ENCODE peak calls at places on chromosomes 2 and 18, in five cellular contexts. W is IMR-90, U is neuronal stem cell, F is mesendoderm, A is mesenchymal stem cell. J is an unnamed sample.

GRCh38 chr2:240147911-240148587 is 7.6 kb upstream of the OTOS start:
- DNase-seq in W (no peak), A (no peak), U (no peak), F (no peak), J (no peak)

GRCh38 chr2:203878060-203878459 is 10.5 kb downstream of the CTLA4 start:
- DNase-seq in A (peak), W (no peak), U (no peak), F (no peak), J (no peak)

GRCh38 chr2:144730711-144731110 is 210.8 kb upstream of the ZEB2 start:
- DNase-seq in W (peak), A (no peak), U (no peak), F (no peak), J (no peak)

GRCh38 chr2:241777167-241777685 is 604 bp downstream of the GAL3ST2 start:
- DNase-seq in U (no peak), F (no peak), W (no peak), A (no peak), J (no peak)

GRCh38 chr2:135473567-135473966 is 57.5 kb downstream of the ZRANB3 start:
- DNase-seq in A (peak), W (peak), U (no peak), F (peak), J (no peak)

GRCh38 chr2:33181466-33181865 is 234.7 kb downstream of the LTBP1 start:
- DNase-seq in F (no peak), W (no peak), A (no peak), U (no peak), J (no peak)

GRCh38 chr2:55923091-55923977 is at the start of gene EFEMP1:
- DNase-seq in U (peak), F (peak), A (peak), W (peak), J (peak)

GRCh38 chr2:219314804-219315468 is 5.7 kb upstream of the PTPRN start:
- DNase-seq in U (no peak), W (peak), A (no peak), F (no peak), J (no peak)

GRCh38 chr18:52339891-52340371 is at the start of gene DCC:
- DNase-seq in U (peak), F (peak), W (peak), A (peak), J (peak)

GRCh38 chr2:148552675-148553331 is 91.7 kb upstream of the EPC2 start:
- DNase-seq in F (no peak), W (peak), A (peak), U (no peak), J (no peak)

GRCh38 chr2:218860950-218861381 is 1.4 kb downstream of the WNT6 start:
- DNase-seq in F (peak), U (peak), A (peak), W (peak), J (peak)

GRCh38 chr2:8138923-8139667 is 542.8 kb upstream of the ID2 start:
- DNase-seq in U (no peak), A (peak), W (peak), F (no peak), J (no peak)

GRCh38 chr18:53603281-53603680 is 621.2 kb downstream of the MBD2 start:
- DNase-seq in U (no peak), W (no peak), F (no peak), A (no peak), J (no peak)

GRCh38 chr2:12169721-12170120 is 423.3 kb downstream of the LPIN1 start:
- DNase-seq in A (peak), F (no peak), W (peak), U (no peak), J (no peak)

GRCh38 chr2:152347076-152347475 is 12.1 kb downstream of the FMNL2 start:
- DNase-seq in U (no peak), A (peak), W (peak), F (no peak), J (no peak)

GRCh38 chr18:36294031-36294430 is 3.5 kb upstream of the FHOD3 start:
- DNase-seq in F (no peak), U (no peak), A (no peak), W (peak), J (no peak)

GRCh38 chr2:98465456-98466201 is 21.0 kb downstream of the INPP4A start:
- DNase-seq in U (no peak), F (no peak), A (peak), W (peak), J (no peak)

GRCh38 chr2:231709636-231709980 is 1.3 kb downstream of the PTMA start:
- DNase-seq in U (no peak), A (no peak), F (no peak), W (no peak), J (no peak)

GRCh38 chr2:96264656-96265348 is 995 bp downstream of the TMEM127 start:
- DNase-seq in W (peak), U (no peak), F (peak), A (peak), J (no peak)

GRCh38 chr2:201358684-201359083 is 1.5 kb upstream of the FLACC1 start:
- DNase-seq in F (peak), W (peak), U (no peak), A (peak), J (no peak)

GRCh38 chr2:49914281-49914680 is 760.0 kb upstream of the FSHR start:
- DNase-seq in A (peak), W (no peak), F (peak), U (no peak), J (no peak)

GRCh38 chr2:41194235-41194634 is 742.3 kb upstream of the SLC8A1 start:
- DNase-seq in U (no peak), F (no peak), A (peak), W (peak), J (no peak)

GRCh38 chr2:37919631-37920032 is 5.5 kb upstream of the RMDN2 start:
- DNase-seq in U (no peak), F (no peak), A (peak), W (no peak), J (no peak)

GRCh38 chr2:40372278-40372580 is 79.7 kb downstream of the SLC8A1 start:
- DNase-seq in F (no peak), W (peak), U (no peak), A (peak), J (no peak)

GRCh38 chr2:50957880-50958279 is 74.1 kb downstream of the NRXN1 start:
- DNase-seq in A (peak), U (no peak), W (peak), F (no peak), J (no peak)

GRCh38 chr2:232951891-232952290 is 61.2 kb downstream of the NGEF start:
- DNase-seq in W (no peak), A (no peak), U (no peak), F (peak), J (no peak)

GRCh38 chr18:55244520-55244919 is 285.3 kb upstream of the CCDC68 start:
- DNase-seq in F (no peak), W (peak), U (no peak), A (no peak), J (no peak)

GRCh38 chr2:232974431-232974830 is 38.6 kb downstream of the NGEF start:
- DNase-seq in F (no peak), U (no peak), A (no peak), W (no peak), J (no peak)

GRCh38 chr2:237593036-237593435 is 2.5 kb upstream of the RAB17 start:
- DNase-seq in F (no peak), W (no peak), U (no peak), A (no peak), J (no peak)

GRCh38 chr2:106117347-106117746 is 76.8 kb downstream of the UXS1 start:
- DNase-seq in F (no peak), U (no peak), A (no peak), W (no peak), J (no peak)

GRCh38 chr2:46252891-46253659 is 44.1 kb upstream of the EPAS1 start:
- DNase-seq in A (peak), W (no peak), U (no peak), F (no peak), J (no peak)

GRCh38 chr2:162258169-162258568 is 14.9 kb upstream of the FAP start:
- DNase-seq in W (peak), U (no peak), A (peak), F (no peak), J (no peak)

GRCh38 chr18:33470229-33470628 is 29.7 kb upstream of the CCDC178 start:
- DNase-seq in A (no peak), F (no peak), U (no peak), W (no peak), J (no peak)

GRCh38 chr2:176156301-176156958 is 677 bp upstream of the HOXD3 start:
- DNase-seq in A (no peak), F (no peak), W (no peak), U (no peak), J (no peak)

GRCh38 chr2:148948865-148949264 is 73.8 kb downstream of the KIF5C start:
- DNase-seq in U (no peak), F (no peak), W (no peak), A (no peak), J (no peak)

GRCh38 chr2:121210691-121211090 is 74.3 kb downstream of the TFCP2L1 start:
- DNase-seq in A (no peak), U (no peak), W (no peak), F (peak), J (no peak)

GRCh38 chr2:176096243-176096985 is 3.2 kb upstream of the HOXD12 start:
- DNase-seq in A (peak), F (no peak), W (no peak), U (no peak), J (no peak)

GRCh38 chr2:57881998-57882884 is 164.4 kb upstream of the VRK2 start:
- DNase-seq in A (peak), W (peak), U (no peak), F (peak), J (no peak)

GRCh38 chr18:61931654-61932379 is 39.0 kb upstream of the RNF152 start:
- DNase-seq in F (no peak), U (no peak), W (no peak), A (no peak), J (no peak)

GRCh38 chr2:20594957-20595356 is 55.9 kb downstream of the HS1BP3 start:
- DNase-seq in W (no peak), A (no peak), F (no peak), U (no peak), J (no peak)
- H3K9ac ChIP-seq in W (no peak), A (no peak), F (no peak), U (no peak), J (no peak)

GRCh38 chr2:1593371-1594205 is 150.7 kb downstream of the PXDN start:
- DNase-seq in A (peak), W (peak), U (no peak), F (peak), J (peak)
- H2BK15ac ChIP-seq in A (no peak), W (peak), U (peak), F (no peak), J (no peak)

GRCh38 chr2:64210816-64211215 is 66.6 kb upstream of the PELI1 start:
- DNase-seq in F (no peak), A (no peak), U (no peak), W (no peak), J (no peak)

GRCh38 chr2:64205415-64205814 is 61.2 kb upstream of the PELI1 start:
- DNase-seq in U (no peak), W (no peak), A (no peak), F (no peak), J (no peak)

GRCh38 chr2:64204006-64204632 is 59.9 kb upstream of the PELI1 start:
- DNase-seq in W (peak), F (no peak), U (no peak), A (peak), J (peak)

GRCh38 chr2:64204716-64205115 is 60.5 kb upstream of the PELI1 start:
- DNase-seq in W (no peak), F (no peak), U (no peak), A (peak), J (no peak)

GRCh38 chr2:64207573-64207972 is 63.4 kb upstream of the PELI1 start:
- DNase-seq in A (no peak), W (no peak), U (no peak), F (no peak), J (no peak)
- H2BK5ac ChIP-seq in A (no peak), W (no peak), U (no peak), F (no peak), J (no peak)

DNA sequence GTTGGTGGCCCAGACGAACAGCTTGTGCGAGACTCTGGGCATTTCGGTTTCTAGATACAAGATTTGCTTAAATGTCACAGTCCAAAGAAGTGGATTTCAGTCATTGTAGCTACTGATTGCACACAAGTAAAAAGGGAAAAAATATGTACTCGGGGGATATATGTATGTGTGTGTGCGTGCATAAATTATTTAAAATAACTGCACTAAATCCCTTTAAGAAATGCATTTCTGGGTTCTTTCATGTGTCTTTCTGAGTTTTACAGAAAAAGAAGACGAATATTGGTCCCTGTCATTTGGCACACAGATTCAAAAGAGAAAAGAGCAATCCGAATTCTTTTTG is 2.1 kb upstream of the EPHA4 start:
- DNase-seq in A (no peak), U (no peak), F (no peak), W (no peak), J (no peak)
- H3K9ac ChIP-seq in A (peak), U (no peak), F (no peak), W (peak), J (no peak)

GRCh38 chr2:216829533-216829932 is 30.3 kb downstream of the TNP1 start:
- DNase-seq in W (peak), U (no peak), F (no peak), A (peak), J (no peak)
- H2BK15ac ChIP-seq in W (no peak), U (peak), F (no peak), A (no peak), J (no peak)

GRCh38 chr2:173773076-173773475 is 192.1 kb downstream of the SP3 start:
- DNase-seq in A (no peak), F (no peak), W (no peak), U (no peak), J (no peak)
- H2BK5ac ChIP-seq in A (no peak), F (no peak), W (no peak), U (no peak), J (no peak)